ENCODE peak calls at places on chromosome 12, in six cellular contexts. One of them, this sample, is unnamed.

GRCh38 chr12:122880155-122880605 is 15.7 kb downstream of the VPS37B start:
- DNase-seq in adipocyte: no peak
- DNase-seq in colonic mucosa: no peak
- DNase-seq in kidney epithelial cell: no peak
- DNase-seq in HL-60: no peak
- DNase-seq in activated naive CD4-positive, alpha-beta T cell treated with Interleukin-2 at 50 U/mL for 16 hours: no peak
- DNase-seq in this sample: no peak

GRCh38 chr12:85781751-85782150 is 54.5 kb downstream of the RASSF9 start:
- DNase-seq in adipocyte: no peak
- DNase-seq in colonic mucosa: no peak
- DNase-seq in kidney epithelial cell: no peak
- DNase-seq in HL-60: no peak
- DNase-seq in activated naive CD4-positive, alpha-beta T cell treated with Interleukin-2 at 50 U/mL for 16 hours: no peak
- DNase-seq in this sample: no peak

GRCh38 chr12:76866726-76867125 is 12.1 kb downstream of the CSRP2 start:
- DNase-seq in adipocyte: peak; percentile 85
- DNase-seq in colonic mucosa: no peak
- DNase-seq in kidney epithelial cell: peak; percentile 63
- DNase-seq in HL-60: no peak
- DNase-seq in activated naive CD4-positive, alpha-beta T cell treated with Interleukin-2 at 50 U/mL for 16 hours: no peak
- DNase-seq in this sample: no peak

GRCh38 chr12:54262403-54262925 is 17.5 kb downstream of the CBX5 start:
- DNase-seq in adipocyte: peak; percentile 73
- DNase-seq in colonic mucosa: no peak
- DNase-seq in kidney epithelial cell: no peak
- DNase-seq in HL-60: no peak
- DNase-seq in activated naive CD4-positive, alpha-beta T cell treated with Interleukin-2 at 50 U/mL for 16 hours: no peak
- DNase-seq in this sample: no peak

GRCh38 chr12:59067068-59067467 is 146.8 kb upstream of the LRIG3 start:
- DNase-seq in adipocyte: peak; percentile 68
- DNase-seq in colonic mucosa: no peak
- DNase-seq in kidney epithelial cell: peak; percentile 97
- DNase-seq in HL-60: no peak
- DNase-seq in activated naive CD4-positive, alpha-beta T cell treated with Interleukin-2 at 50 U/mL for 16 hours: no peak
- DNase-seq in this sample: no peak

GRCh38 chr12:9951026-9951652 is 19.0 kb upstream of the CLEC2A start:
- DNase-seq in adipocyte: no peak
- DNase-seq in colonic mucosa: no peak
- DNase-seq in kidney epithelial cell: no peak
- DNase-seq in HL-60: peak; percentile 33
- DNase-seq in activated naive CD4-positive, alpha-beta T cell treated with Interleukin-2 at 50 U/mL for 16 hours: peak; percentile 10
- DNase-seq in this sample: peak; percentile 66

GRCh38 chr12:42409471-42409870 is 83.5 kb downstream of the PPHLN1 start:
- DNase-seq in adipocyte: no peak
- DNase-seq in colonic mucosa: no peak
- DNase-seq in kidney epithelial cell: no peak
- DNase-seq in HL-60: no peak
- DNase-seq in activated naive CD4-positive, alpha-beta T cell treated with Interleukin-2 at 50 U/mL for 16 hours: no peak
- DNase-seq in this sample: no peak

GRCh38 chr12:41011939-41012338 is 176.2 kb upstream of the PDZRN4 start:
- DNase-seq in adipocyte: peak; percentile 41
- DNase-seq in colonic mucosa: no peak
- DNase-seq in kidney epithelial cell: no peak
- DNase-seq in HL-60: no peak
- DNase-seq in activated naive CD4-positive, alpha-beta T cell treated with Interleukin-2 at 50 U/mL for 16 hours: no peak
- DNase-seq in this sample: no peak

GRCh38 chr12:117235261-117235660 is 45.0 kb upstream of the FBXO21 start:
- DNase-seq in adipocyte: no peak
- DNase-seq in colonic mucosa: no peak
- DNase-seq in kidney epithelial cell: no peak
- DNase-seq in HL-60: no peak
- DNase-seq in activated naive CD4-positive, alpha-beta T cell treated with Interleukin-2 at 50 U/mL for 16 hours: no peak
- DNase-seq in this sample: no peak

GRCh38 chr12:14643247-14643646 is 53.2 kb downstream of the GUCY2C start:
- DNase-seq in adipocyte: no peak
- DNase-seq in colonic mucosa: no peak
- DNase-seq in kidney epithelial cell: no peak
- DNase-seq in HL-60: no peak
- DNase-seq in activated naive CD4-positive, alpha-beta T cell treated with Interleukin-2 at 50 U/mL for 16 hours: no peak
- DNase-seq in this sample: no peak

GRCh38 chr12:19553177-19553576 is 113.9 kb downstream of the AEBP2 start:
- DNase-seq in adipocyte: peak; percentile 32
- DNase-seq in colonic mucosa: no peak
- DNase-seq in kidney epithelial cell: no peak
- DNase-seq in HL-60: no peak
- DNase-seq in activated naive CD4-positive, alpha-beta T cell treated with Interleukin-2 at 50 U/mL for 16 hours: no peak
- DNase-seq in this sample: no peak

GRCh38 chr12:69570545-69571399 is 14.5 kb upstream of the CCT2 start:
- DNase-seq in adipocyte: peak; percentile 85
- DNase-seq in colonic mucosa: peak; percentile 58
- DNase-seq in kidney epithelial cell: no peak
- DNase-seq in HL-60: peak; percentile 61
- DNase-seq in activated naive CD4-positive, alpha-beta T cell treated with Interleukin-2 at 50 U/mL for 16 hours: peak; percentile 55
- DNase-seq in this sample: peak; percentile 49

GRCh38 chr12:462936-463705 is 3.4 kb downstream of the B4GALNT3 start:
- DNase-seq in adipocyte: no peak
- DNase-seq in colonic mucosa: peak; percentile 77
- DNase-seq in kidney epithelial cell: no peak
- DNase-seq in HL-60: no peak
- DNase-seq in activated naive CD4-positive, alpha-beta T cell treated with Interleukin-2 at 50 U/mL for 16 hours: no peak
- DNase-seq in this sample: no peak

GRCh38 chr12:124754949-124755800 is 108.5 kb downstream of the SCARB1 start:
- DNase-seq in adipocyte: peak; percentile 90
- DNase-seq in colonic mucosa: peak; percentile 65
- DNase-seq in kidney epithelial cell: no peak
- DNase-seq in HL-60: peak; percentile 97
- DNase-seq in activated naive CD4-positive, alpha-beta T cell treated with Interleukin-2 at 50 U/mL for 16 hours: no peak
- DNase-seq in this sample: no peak

GRCh38 chr12:47844264-47845020 is 24.7 kb upstream of the HDAC7 start:
- DNase-seq in adipocyte: no peak
- DNase-seq in colonic mucosa: no peak
- DNase-seq in kidney epithelial cell: no peak
- DNase-seq in HL-60: no peak
- DNase-seq in activated naive CD4-positive, alpha-beta T cell treated with Interleukin-2 at 50 U/mL for 16 hours: no peak
- DNase-seq in this sample: no peak

GRCh38 chr12:123591702-123592481 is 7.5 kb downstream of the TMED2 start:
- DNase-seq in adipocyte: peak; percentile 43
- DNase-seq in colonic mucosa: no peak
- DNase-seq in kidney epithelial cell: no peak
- DNase-seq in HL-60: no peak
- DNase-seq in activated naive CD4-positive, alpha-beta T cell treated with Interleukin-2 at 50 U/mL for 16 hours: no peak
- DNase-seq in this sample: no peak

GRCh38 chr12:116803018-116803736 is 65.1 kb downstream of the RNFT2 start:
- DNase-seq in adipocyte: no peak
- DNase-seq in colonic mucosa: no peak
- DNase-seq in kidney epithelial cell: no peak
- DNase-seq in HL-60: no peak
- DNase-seq in activated naive CD4-positive, alpha-beta T cell treated with Interleukin-2 at 50 U/mL for 16 hours: no peak
- DNase-seq in this sample: no peak

GRCh38 chr12:6869049-6870021 is 2.0 kb downstream of the TPI1 start:
- DNase-seq in adipocyte: peak; percentile 87
- DNase-seq in colonic mucosa: peak; percentile 93
- DNase-seq in kidney epithelial cell: no peak
- DNase-seq in HL-60: peak; percentile 85
- DNase-seq in activated naive CD4-positive, alpha-beta T cell treated with Interleukin-2 at 50 U/mL for 16 hours: peak; percentile 87
- DNase-seq in this sample: peak; percentile 88

GRCh38 chr12:39103552-39104165 is 198.3 kb upstream of the CPNE8 start:
- DNase-seq in adipocyte: peak; percentile 53
- DNase-seq in colonic mucosa: peak; percentile 30
- DNase-seq in kidney epithelial cell: peak; percentile 37
- DNase-seq in HL-60: peak; percentile 23
- DNase-seq in activated naive CD4-positive, alpha-beta T cell treated with Interleukin-2 at 50 U/mL for 16 hours: no peak
- DNase-seq in this sample: no peak

GRCh38 chr12:40469736-40470135 is 222.5 kb upstream of the CNTN1 start:
- DNase-seq in adipocyte: no peak
- DNase-seq in colonic mucosa: no peak
- DNase-seq in kidney epithelial cell: no peak
- DNase-seq in HL-60: no peak
- DNase-seq in activated naive CD4-positive, alpha-beta T cell treated with Interleukin-2 at 50 U/mL for 16 hours: no peak
- DNase-seq in this sample: no peak

GRCh38 chr12:52208424-52209165 is 16.8 kb upstream of the KRT80 start:
- DNase-seq in adipocyte: no peak
- DNase-seq in colonic mucosa: no peak
- DNase-seq in kidney epithelial cell: no peak
- DNase-seq in HL-60: no peak
- DNase-seq in activated naive CD4-positive, alpha-beta T cell treated with Interleukin-2 at 50 U/mL for 16 hours: no peak
- DNase-seq in this sample: no peak

GRCh38 chr12:53533476-53533875 is 26.2 kb upstream of the NPFF start:
- DNase-seq in adipocyte: no peak
- DNase-seq in colonic mucosa: no peak
- DNase-seq in kidney epithelial cell: no peak
- DNase-seq in HL-60: no peak
- DNase-seq in activated naive CD4-positive, alpha-beta T cell treated with Interleukin-2 at 50 U/mL for 16 hours: no peak
- DNase-seq in this sample: no peak

GRCh38 chr12:54981796-54982195 is 2.8 kb downstream of the TESPA1 start:
- DNase-seq in adipocyte: no peak
- DNase-seq in colonic mucosa: no peak
- DNase-seq in kidney epithelial cell: no peak
- DNase-seq in HL-60: no peak
- DNase-seq in activated naive CD4-positive, alpha-beta T cell treated with Interleukin-2 at 50 U/mL for 16 hours: peak; percentile 60
- DNase-seq in this sample: peak; percentile 29

GRCh38 chr12:127785535-127785934 is 481.4 kb upstream of the TMEM132C start:
- DNase-seq in adipocyte: peak; percentile 88
- DNase-seq in colonic mucosa: no peak
- DNase-seq in kidney epithelial cell: no peak
- DNase-seq in HL-60: no peak
- DNase-seq in activated naive CD4-positive, alpha-beta T cell treated with Interleukin-2 at 50 U/mL for 16 hours: no peak
- DNase-seq in this sample: no peak

GRCh38 chr12:33586576-33586975 is 147.0 kb upstream of the SYT10 start:
- DNase-seq in adipocyte: no peak
- DNase-seq in colonic mucosa: no peak
- DNase-seq in kidney epithelial cell: no peak
- DNase-seq in HL-60: no peak
- DNase-seq in activated naive CD4-positive, alpha-beta T cell treated with Interleukin-2 at 50 U/mL for 16 hours: no peak
- DNase-seq in this sample: no peak

GRCh38 chr12:122031342-122032216 is 9.9 kb downstream of the BCL7A start:
- DNase-seq in adipocyte: peak; percentile 44
- DNase-seq in colonic mucosa: peak; percentile 61
- DNase-seq in kidney epithelial cell: no peak
- DNase-seq in HL-60: peak; percentile 52
- DNase-seq in activated naive CD4-positive, alpha-beta T cell treated with Interleukin-2 at 50 U/mL for 16 hours: peak; percentile 62
- DNase-seq in this sample: peak; percentile 55

GRCh38 chr12:124715121-124715990 is 147.9 kb upstream of the NCOR2 start:
- DNase-seq in adipocyte: peak; percentile 10
- DNase-seq in colonic mucosa: peak; percentile 44
- DNase-seq in kidney epithelial cell: no peak
- DNase-seq in HL-60: no peak
- DNase-seq in activated naive CD4-positive, alpha-beta T cell treated with Interleukin-2 at 50 U/mL for 16 hours: no peak
- DNase-seq in this sample: no peak

GRCh38 chr12:28770329-28770728 is 378.7 kb upstream of the FAR2 start:
- DNase-seq in adipocyte: no peak
- DNase-seq in colonic mucosa: peak; percentile 35
- DNase-seq in kidney epithelial cell: no peak
- DNase-seq in HL-60: no peak
- DNase-seq in activated naive CD4-positive, alpha-beta T cell treated with Interleukin-2 at 50 U/mL for 16 hours: no peak
- DNase-seq in this sample: no peak

GRCh38 chr12:51821423-51822260 is 26.9 kb downstream of the FIGNL2 start:
- DNase-seq in adipocyte: no peak
- DNase-seq in colonic mucosa: no peak
- DNase-seq in kidney epithelial cell: no peak
- DNase-seq in HL-60: no peak
- DNase-seq in activated naive CD4-positive, alpha-beta T cell treated with Interleukin-2 at 50 U/mL for 16 hours: no peak
- DNase-seq in this sample: peak; percentile 37

GRCh38 chr12:4817813-4818212 is 91.9 kb upstream of the KCNA1 start:
- DNase-seq in adipocyte: no peak
- DNase-seq in colonic mucosa: no peak
- DNase-seq in kidney epithelial cell: no peak
- DNase-seq in HL-60: no peak
- DNase-seq in activated naive CD4-positive, alpha-beta T cell treated with Interleukin-2 at 50 U/mL for 16 hours: no peak
- DNase-seq in this sample: no peak

GRCh38 chr12:124754491-124754890 is 109.2 kb downstream of the SCARB1 start:
- DNase-seq in adipocyte: no peak
- DNase-seq in colonic mucosa: no peak
- DNase-seq in kidney epithelial cell: no peak
- DNase-seq in HL-60: no peak
- DNase-seq in activated naive CD4-positive, alpha-beta T cell treated with Interleukin-2 at 50 U/mL for 16 hours: no peak
- DNase-seq in this sample: no peak

GRCh38 chr12:50928392-50928791 is 24.0 kb upstream of the HIGD1C start:
- DNase-seq in adipocyte: no peak
- DNase-seq in colonic mucosa: no peak
- DNase-seq in kidney epithelial cell: no peak
- DNase-seq in HL-60: no peak
- DNase-seq in activated naive CD4-positive, alpha-beta T cell treated with Interleukin-2 at 50 U/mL for 16 hours: no peak
- DNase-seq in this sample: no peak

GRCh38 chr12:53268637-53269562 is 801 bp downstream of the ESPL1 start:
- DNase-seq in adipocyte: peak; percentile 21
- DNase-seq in colonic mucosa: no peak
- DNase-seq in kidney epithelial cell: no peak
- DNase-seq in HL-60: no peak
- DNase-seq in activated naive CD4-positive, alpha-beta T cell treated with Interleukin-2 at 50 U/mL for 16 hours: no peak
- DNase-seq in this sample: no peak

GRCh38 chr12:27999970-28000369 is 27.4 kb upstream of the PTHLH start:
- DNase-seq in adipocyte: peak; percentile 33
- DNase-seq in colonic mucosa: no peak
- DNase-seq in kidney epithelial cell: no peak
- DNase-seq in HL-60: no peak
- DNase-seq in activated naive CD4-positive, alpha-beta T cell treated with Interleukin-2 at 50 U/mL for 16 hours: no peak
- DNase-seq in this sample: no peak

This sample was measured in activated CD4-positive, alpha-beta memory T cell treated with anti-CD3 and anti-CD28 coated beads, Interleukin-2, amount 10 ng/mL, durations not matched to agents 7 days and 5 days.